ENCODE peak calls at places on chromosomes 13 and 19, in six cellular contexts. O is D721Med, I is heart right ventricle, Q is WTC11, H is H9, S is breast epithelium. F is an unnamed sample.

GRCh38 chr19:14022469-14022868 is 5.5 kb upstream of the RLN3 start:
- DNase-seq in O (no peak), I (no peak), Q (no peak), H (no peak), S (peak), F (no peak)

GRCh38 chr13:78606471-78607408 is 3.4 kb upstream of the POU4F1 start:
- DNase-seq in O (no peak), I (no peak), Q (peak), H (peak), S (no peak), F (no peak)

GRCh38 chr19:5166262-5166661 is 174.3 kb downstream of the PTPRS start:
- DNase-seq in O (no peak), I (no peak), Q (no peak), H (no peak), S (no peak), F (no peak)

GRCh38 chr13:49000247-49000646 is 24.5 kb downstream of the FNDC3A start:
- DNase-seq in O (no peak), I (no peak), Q (no peak), H (no peak), S (no peak), F (no peak)

GRCh38 chr19:2780284-2780683 is 2.8 kb downstream of the SGTA start:
- DNase-seq in O (no peak), I (no peak), Q (no peak), H (no peak), S (no peak), F (no peak)

GRCh38 chr13:49439609-49440008 is 4.3 kb downstream of the CAB39L start:
- DNase-seq in O (no peak), I (no peak), Q (no peak), H (no peak), S (no peak), F (no peak)

GRCh38 chr19:40726279-40726678 is 9.4 kb downstream of the ITPKC start:
- DNase-seq in O (no peak), I (no peak), Q (no peak), H (no peak), S (no peak), F (no peak)

GRCh38 chr19:19606021-19606420 is 12.5 kb downstream of the PBX4 start:
- DNase-seq in O (no peak), I (no peak), Q (no peak), H (no peak), S (no peak), F (no peak)

GRCh38 chr19:53545271-53546065 is 7.5 kb downstream of the ZNF331 start:
- DNase-seq in O (no peak), I (no peak), Q (no peak), H (no peak), S (no peak), F (no peak)

GRCh38 chr13:60134376-60134775 is 29.4 kb downstream of the DIAPH3 start:
- DNase-seq in O (no peak), I (no peak), Q (peak), H (peak), S (no peak), F (no peak)

GRCh38 chr19:36120092-36120983 is 5.1 kb downstream of the TBCB start:
- DNase-seq in O (no peak), I (no peak), Q (no peak), H (no peak), S (no peak), F (no peak)

GRCh38 chr19:49677901-49678674 is 1.0 kb downstream of the PRMT1 start:
- DNase-seq in O (no peak), I (peak), Q (peak), H (peak), S (peak), F (peak)

DNA sequence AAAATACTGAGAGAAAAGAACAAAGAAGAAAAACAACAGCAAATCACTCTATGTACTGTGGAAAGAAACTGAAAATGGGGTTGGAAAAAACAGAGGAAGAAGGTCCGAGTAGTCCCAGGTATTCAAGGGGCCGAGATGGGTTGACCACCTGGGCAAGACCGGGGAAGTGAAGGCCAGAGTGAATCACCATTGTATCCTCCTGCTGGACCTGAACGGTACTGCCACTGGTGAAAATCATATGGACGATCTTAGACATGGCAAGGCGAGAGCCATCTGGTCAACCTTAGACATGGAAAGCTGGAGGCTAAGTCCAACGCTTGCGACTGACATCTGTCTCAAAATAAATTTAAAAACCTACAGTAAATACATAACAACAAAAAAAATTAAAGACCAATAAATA is 44.4 kb upstream of the ZNF91 start:
- DNase-seq in O (no peak), I (no peak), Q (peak), H (peak), S (no peak), F (no peak)
- TF ChIP-seq CTCF in O (no peak), I (no peak), Q (peak), H (peak), S (no peak), F (peak)

GRCh38 chr13:97753942-97754670 is 199.4 kb upstream of the IPO5 start:
- DNase-seq in O (no peak), I (no peak), Q (peak), H (peak), S (no peak), F (no peak)
- TF ChIP-seq CTCF in O (no peak), I (peak), Q (peak), H (peak), S (no peak), F (peak)

DNA sequence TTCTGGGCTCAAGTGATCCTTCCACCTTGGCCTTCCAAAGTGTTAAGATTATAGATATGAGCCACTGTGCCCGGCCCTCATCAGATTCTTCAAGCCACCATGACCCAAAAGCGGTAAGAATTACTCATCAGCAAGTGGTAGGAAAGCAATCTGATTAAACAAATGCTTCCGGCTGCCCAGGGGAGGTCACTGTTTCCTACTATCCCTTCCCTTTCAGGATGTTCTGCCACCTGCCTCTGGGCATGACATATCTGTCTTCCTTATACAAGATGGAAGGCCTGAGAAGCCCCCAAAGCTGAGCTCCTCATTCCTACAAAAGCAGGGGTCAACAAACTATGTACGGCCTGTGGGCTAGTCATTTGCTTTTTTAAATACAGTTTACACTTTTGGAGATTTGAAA is 6.9 kb downstream of the ABHD8 start:
- DNase-seq in O (no peak), I (no peak), Q (no peak), H (no peak), S (no peak), F (no peak)
- TF ChIP-seq CTCF in O (no peak), I (no peak), Q (no peak), H (peak), S (no peak), F (no peak)

GRCh38 chr13:24053505-24054251 is 106.8 kb upstream of the SPATA13 start:
- DNase-seq in O (no peak), I (peak), Q (peak), H (peak), S (peak), F (peak)

GRCh38 chr13:24050796-24051715 is 109.5 kb upstream of the SPATA13 start:
- DNase-seq in O (no peak), I (no peak), Q (no peak), H (no peak), S (no peak), F (no peak)

GRCh38 chr13:24050292-24050711 is 110.2 kb upstream of the SPATA13 start:
- DNase-seq in O (no peak), I (no peak), Q (no peak), H (no peak), S (peak), F (no peak)

GRCh38 chr13:24052547-24052981 is 108.0 kb upstream of the SPATA13 start:
- DNase-seq in O (no peak), I (no peak), Q (no peak), H (no peak), S (no peak), F (no peak)
- TF ChIP-seq CTCF in O (no peak), I (no peak), Q (no peak), H (no peak), S (no peak), F (no peak)

DNA sequence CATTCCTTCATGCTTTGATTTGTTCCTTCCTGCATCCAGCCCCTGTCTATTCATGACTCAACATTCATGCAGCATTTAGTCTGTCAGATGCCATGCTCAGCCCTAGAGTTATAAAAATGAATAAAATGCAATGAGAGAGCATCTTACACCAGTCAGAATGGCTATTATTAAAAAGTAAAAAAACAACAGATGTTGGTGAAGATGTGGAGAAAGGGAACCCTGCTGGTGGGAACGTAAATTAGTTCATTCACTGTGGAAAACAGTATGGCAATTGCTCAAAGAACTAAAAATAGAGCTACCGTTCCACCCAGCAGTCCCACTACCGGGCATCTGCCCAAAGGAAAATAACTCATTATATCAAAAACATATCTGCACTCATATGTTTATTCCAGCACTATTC is 70.0 kb upstream of the GTF3A start:
- DNase-seq in O (no peak), I (no peak), Q (no peak), H (no peak), S (no peak), F (no peak)
- TF ChIP-seq CTCF in O (no peak), I (peak), Q (no peak), H (no peak), S (no peak), F (no peak)

DNA sequence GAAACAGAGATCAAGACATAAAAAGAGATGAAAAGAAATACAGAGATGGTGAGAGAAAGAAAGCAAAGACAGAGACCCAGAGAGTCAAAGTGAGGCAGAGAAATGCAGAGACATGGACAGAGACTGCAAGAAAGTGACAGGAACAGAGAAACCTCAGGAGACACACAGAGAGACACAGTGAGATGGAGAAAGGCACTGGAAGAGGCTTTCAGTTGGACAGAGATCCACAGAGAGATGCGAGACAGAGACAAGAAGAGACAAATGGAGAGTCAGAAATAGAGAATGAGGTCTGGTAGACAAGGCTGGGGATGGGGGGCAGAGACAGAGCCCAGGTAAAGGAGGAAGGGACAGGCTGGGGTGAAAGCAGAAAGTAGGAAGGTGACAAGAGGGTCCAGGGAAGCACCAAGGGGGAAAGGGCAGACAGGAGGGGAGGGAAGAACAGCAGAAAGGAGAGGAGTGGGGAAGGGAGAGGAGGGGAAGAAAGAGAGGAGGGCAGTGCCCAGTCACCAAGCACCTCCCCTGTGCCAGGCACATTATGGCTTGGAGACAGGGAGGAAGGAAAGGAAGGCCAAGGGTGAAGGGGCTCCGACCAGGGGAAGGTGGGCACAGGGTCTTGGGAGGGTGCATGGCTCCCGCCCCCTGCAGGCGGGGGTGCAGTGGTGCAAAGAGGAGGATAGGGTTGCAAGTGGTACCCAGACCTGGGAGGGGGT is 38.5 kb downstream of the DEDD2 start:
- DNase-seq in O (no peak), I (no peak), Q (peak), H (peak), S (no peak), F (peak)
- TF ChIP-seq CTCF in O (peak), I (peak), Q (peak), H (peak), S (no peak), F (peak)

GRCh38 chr13:94992277-94992989 is 280.1 kb upstream of the SOX21 start:
- DNase-seq in O (no peak), I (no peak), Q (no peak), H (no peak), S (no peak), F (no peak)

GRCh38 chr13:94987869-94988268 is 275.5 kb upstream of the SOX21 start:
- DNase-seq in O (no peak), I (no peak), Q (no peak), H (no peak), S (no peak), F (no peak)

GRCh38 chr13:94984974-94985373 is 272.6 kb upstream of the SOX21 start:
- DNase-seq in O (no peak), I (no peak), Q (no peak), H (no peak), S (no peak), F (no peak)

GRCh38 chr13:94987081-94987480 is 274.7 kb upstream of the SOX21 start:
- DNase-seq in O (no peak), I (no peak), Q (no peak), H (no peak), S (no peak), F (no peak)

DNA sequence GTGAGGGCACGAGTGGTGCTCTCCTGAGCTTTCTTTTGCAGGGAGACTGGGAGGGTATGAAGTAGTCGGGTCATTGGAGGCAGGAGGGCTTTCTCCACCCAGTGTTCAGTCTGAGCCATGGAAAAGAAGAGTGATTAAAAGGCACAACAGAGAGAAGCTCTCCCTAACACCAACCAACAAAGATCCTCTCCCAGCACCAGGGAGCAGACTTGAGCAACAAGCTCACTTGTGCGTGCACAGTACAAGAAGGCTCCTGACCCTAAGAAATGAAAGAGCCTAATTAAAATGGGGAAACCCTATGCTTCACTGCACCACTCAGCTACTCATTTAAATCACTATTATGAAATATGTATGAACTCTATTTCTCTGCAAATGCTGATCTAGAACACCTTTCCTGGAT is 276.3 kb upstream of the SOX21 start:
- DNase-seq in O (no peak), I (no peak), Q (no peak), H (peak), S (no peak), F (no peak)
- TF ChIP-seq CTCF in O (no peak), I (no peak), Q (no peak), H (peak), S (no peak), F (no peak)

GRCh38 chr19:27774827-27775226 is 1438.1 kb downstream of the UQCRFS1 start:
- DNase-seq in O (no peak), I (no peak), Q (peak), H (peak), S (no peak), F (no peak)
- TF ChIP-seq CTCF in O (no peak), I (peak), Q (peak), H (peak), S (no peak), F (peak)

DNA sequence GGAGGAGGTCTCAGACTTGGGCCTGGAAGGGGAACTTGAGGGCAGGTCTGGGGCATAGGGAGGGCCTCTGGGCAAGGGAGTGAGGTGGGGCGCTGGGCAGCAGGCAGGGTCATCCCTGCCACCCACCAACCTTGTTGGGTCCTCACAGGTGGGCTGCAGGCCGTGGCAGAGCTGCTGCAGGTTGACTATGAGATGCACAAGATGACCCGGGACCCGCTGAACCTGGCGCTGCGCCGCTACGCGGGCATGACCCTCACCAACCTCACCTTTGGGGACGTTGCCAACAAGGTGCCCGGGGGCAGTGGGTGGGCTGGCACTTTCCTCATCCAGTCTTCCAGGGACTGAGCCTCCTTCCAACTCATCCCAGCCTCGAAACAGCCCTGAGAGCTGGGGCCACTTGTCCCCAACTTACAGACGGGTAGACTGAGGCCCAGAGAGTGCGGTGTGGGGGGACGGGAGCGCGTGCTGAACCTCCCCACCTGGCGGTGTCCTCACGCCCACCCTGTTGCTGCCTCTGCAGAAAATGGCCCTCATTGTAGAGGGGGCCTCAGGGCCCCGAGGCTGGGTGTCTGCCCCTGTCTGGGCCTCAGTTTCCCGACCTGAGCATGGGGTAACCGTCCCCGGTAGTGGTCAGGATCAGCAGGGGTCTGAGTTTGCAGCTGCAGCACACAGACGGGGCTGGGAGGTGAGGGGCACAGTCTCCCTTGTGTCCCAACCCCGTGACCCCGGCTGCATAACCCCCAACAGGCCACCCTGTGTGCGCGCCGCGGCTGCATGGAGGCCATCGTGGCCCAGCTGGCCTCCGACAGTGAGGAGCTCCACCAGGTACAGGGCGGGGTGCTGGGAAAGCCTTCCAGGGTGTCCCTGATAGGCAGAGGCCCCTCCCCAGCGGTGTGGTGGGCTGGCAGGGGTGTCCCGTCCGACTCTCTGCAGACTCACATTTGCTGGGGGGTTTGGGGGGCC is 10.4 kb downstream of the APC2 start:
- DNase-seq in O (no peak), I (no peak), Q (peak), H (no peak), S (no peak), F (no peak)
- TF ChIP-seq CTCF in O (no peak), I (no peak), Q (no peak), H (no peak), S (no peak), F (no peak)

GRCh38 chr13:89930861-89931260 is 1416.6 kb upstream of the MIR17HG start:
- DNase-seq in O (no peak), I (no peak), Q (no peak), H (no peak), S (no peak), F (no peak)

GRCh38 chr13:89923052-89923451 is 1424.4 kb upstream of the MIR17HG start:
- DNase-seq in O (no peak), I (no peak), Q (no peak), H (no peak), S (no peak), F (no peak)

GRCh38 chr13:89923731-89924130 is 1423.8 kb upstream of the MIR17HG start:
- DNase-seq in O (no peak), I (no peak), Q (no peak), H (no peak), S (no peak), F (no peak)

GRCh38 chr13:89920461-89920860 is 1427.0 kb upstream of the MIR17HG start:
- DNase-seq in O (no peak), I (no peak), Q (no peak), H (no peak), S (no peak), F (no peak)

DNA sequence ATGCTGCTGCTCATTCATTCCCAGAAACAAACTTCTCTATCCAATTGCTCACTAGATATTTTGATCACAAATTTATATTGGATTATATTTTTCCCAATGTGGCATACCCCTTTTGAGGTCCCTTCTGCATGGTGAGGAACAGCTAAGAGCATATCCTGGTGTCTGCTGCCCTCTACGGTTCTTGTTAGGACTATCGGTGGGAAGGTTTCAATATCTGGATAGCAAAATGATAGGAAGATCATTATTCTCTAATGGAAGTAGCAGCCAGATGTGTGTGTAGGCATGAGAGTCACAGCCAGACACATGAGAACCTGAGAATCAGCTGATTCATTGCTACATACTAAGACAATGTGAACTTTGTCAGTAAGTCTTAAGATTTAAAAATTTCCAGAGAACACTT is 1422.4 kb upstream of the MIR17HG start:
- DNase-seq in O (no peak), I (no peak), Q (peak), H (no peak), S (no peak), F (peak)
- TF ChIP-seq CTCF in O (peak), I (peak), Q (no peak), H (peak), S (no peak), F (peak)